ENCODE peak calls at places on chromosomes 11 and 22, in ten cellular contexts. One of them, this sample, is unnamed.

GRCh38 chr11:689630-690029 is 5.4 kb downstream of the DEAF1 start:
- DNase-seq in upper lobe of right lung: no peak
- DNase-seq in T-helper 2 cell: no peak
- DNase-seq in A549: no peak
- DNase-seq in T follicular helper cell: no peak
- DNase-seq in posterior vena cava: no peak
- DNase-seq in astrocyte: no peak
- DNase-seq in MV-4-11: no peak
- DNase-seq in caudate nucleus: no peak
- DNase-seq in NCI-H187: no peak
- DNase-seq in this sample: no peak

GRCh38 chr22:19689408-19689807 is 24.9 kb upstream of the SEPTIN5 start:
- DNase-seq in upper lobe of right lung: peak
- DNase-seq in T-helper 2 cell: no peak
- DNase-seq in A549: no peak
- DNase-seq in T follicular helper cell: no peak
- DNase-seq in posterior vena cava: peak
- DNase-seq in astrocyte: peak
- DNase-seq in MV-4-11: peak
- DNase-seq in caudate nucleus: no peak
- DNase-seq in NCI-H187: no peak
- DNase-seq in this sample: no peak

GRCh38 chr22:49968313-49968830 is 7.8 kb downstream of the PIM3 start:
- DNase-seq in upper lobe of right lung: peak
- DNase-seq in T-helper 2 cell: no peak
- DNase-seq in A549: no peak
- DNase-seq in T follicular helper cell: no peak
- DNase-seq in posterior vena cava: peak
- DNase-seq in astrocyte: no peak
- DNase-seq in MV-4-11: no peak
- DNase-seq in caudate nucleus: no peak
- DNase-seq in NCI-H187: no peak
- DNase-seq in this sample: no peak

GRCh38 chr22:37198290-37199102 is 10.4 kb upstream of the C1QTNF6 start:
- DNase-seq in upper lobe of right lung: peak
- DNase-seq in T-helper 2 cell: peak
- DNase-seq in A549: peak
- DNase-seq in T follicular helper cell: peak
- DNase-seq in posterior vena cava: peak
- DNase-seq in astrocyte: no peak
- DNase-seq in MV-4-11: peak
- DNase-seq in caudate nucleus: peak
- DNase-seq in NCI-H187: peak
- DNase-seq in this sample: peak

GRCh38 chr11:125123947-125124633 is 12.7 kb upstream of the TMEM218 start:
- DNase-seq in upper lobe of right lung: peak
- DNase-seq in T-helper 2 cell: no peak
- DNase-seq in A549: peak
- DNase-seq in T follicular helper cell: no peak
- DNase-seq in posterior vena cava: peak
- DNase-seq in astrocyte: peak
- DNase-seq in MV-4-11: peak
- DNase-seq in caudate nucleus: no peak
- DNase-seq in NCI-H187: peak
- DNase-seq in this sample: peak

GRCh38 chr22:30239421-30240405 is 6.8 kb downstream of the LIF start:
- DNase-seq in upper lobe of right lung: no peak
- DNase-seq in T-helper 2 cell: no peak
- DNase-seq in A549: no peak
- DNase-seq in T follicular helper cell: no peak
- DNase-seq in posterior vena cava: no peak
- DNase-seq in astrocyte: no peak
- DNase-seq in MV-4-11: no peak
- DNase-seq in caudate nucleus: no peak
- DNase-seq in NCI-H187: no peak
- DNase-seq in this sample: no peak

GRCh38 chr22:19631899-19632670 is 82.2 kb upstream of the SEPTIN5 start:
- DNase-seq in upper lobe of right lung: no peak
- DNase-seq in T-helper 2 cell: no peak
- DNase-seq in A549: peak
- DNase-seq in T follicular helper cell: no peak
- DNase-seq in posterior vena cava: peak
- DNase-seq in astrocyte: peak
- DNase-seq in MV-4-11: peak
- DNase-seq in caudate nucleus: no peak
- DNase-seq in NCI-H187: no peak
- DNase-seq in this sample: peak

GRCh38 chr11:10908215-10908990 is 50.5 kb upstream of the ZBED5 start:
- DNase-seq in upper lobe of right lung: no peak
- DNase-seq in T-helper 2 cell: no peak
- DNase-seq in A549: peak
- DNase-seq in T follicular helper cell: no peak
- DNase-seq in posterior vena cava: peak
- DNase-seq in astrocyte: peak
- DNase-seq in MV-4-11: no peak
- DNase-seq in caudate nucleus: no peak
- DNase-seq in NCI-H187: no peak
- DNase-seq in this sample: peak

GRCh38 chr11:10441021-10441523 is 14.0 kb upstream of the AMPD3 start:
- DNase-seq in upper lobe of right lung: no peak
- DNase-seq in T-helper 2 cell: no peak
- DNase-seq in A549: no peak
- DNase-seq in T follicular helper cell: no peak
- DNase-seq in posterior vena cava: no peak
- DNase-seq in astrocyte: no peak
- DNase-seq in MV-4-11: no peak
- DNase-seq in caudate nucleus: no peak
- DNase-seq in NCI-H187: no peak
- DNase-seq in this sample: peak

GRCh38 chr11:32244453-32244852 is 153.6 kb downstream of the RCN1 start:
- DNase-seq in upper lobe of right lung: no peak
- DNase-seq in T-helper 2 cell: no peak
- DNase-seq in A549: no peak
- DNase-seq in T follicular helper cell: no peak
- DNase-seq in posterior vena cava: no peak
- DNase-seq in astrocyte: no peak
- DNase-seq in MV-4-11: no peak
- DNase-seq in caudate nucleus: no peak
- DNase-seq in NCI-H187: no peak
- DNase-seq in this sample: no peak

GRCh38 chr11:73145986-73146575 is 4.0 kb upstream of the FCHSD2 start:
- DNase-seq in upper lobe of right lung: no peak
- DNase-seq in T-helper 2 cell: no peak
- DNase-seq in A549: no peak
- DNase-seq in T follicular helper cell: no peak
- DNase-seq in posterior vena cava: no peak
- DNase-seq in astrocyte: no peak
- DNase-seq in MV-4-11: no peak
- DNase-seq in caudate nucleus: no peak
- DNase-seq in NCI-H187: no peak
- DNase-seq in this sample: no peak

GRCh38 chr11:74282863-74283484 is 28.5 kb downstream of the P4HA3 start:
- DNase-seq in upper lobe of right lung: no peak
- DNase-seq in T-helper 2 cell: no peak
- DNase-seq in A549: peak
- DNase-seq in T follicular helper cell: no peak
- DNase-seq in posterior vena cava: no peak
- DNase-seq in astrocyte: no peak
- DNase-seq in MV-4-11: no peak
- DNase-seq in caudate nucleus: no peak
- DNase-seq in NCI-H187: no peak
- DNase-seq in this sample: peak

GRCh38 chr11:118892515-118892914 is 8.8 kb downstream of the CXCR5 start:
- DNase-seq in upper lobe of right lung: no peak
- DNase-seq in T-helper 2 cell: peak
- DNase-seq in A549: no peak
- DNase-seq in T follicular helper cell: peak
- DNase-seq in posterior vena cava: no peak
- DNase-seq in astrocyte: no peak
- DNase-seq in MV-4-11: no peak
- DNase-seq in caudate nucleus: no peak
- DNase-seq in NCI-H187: no peak
- DNase-seq in this sample: no peak

GRCh38 chr11:134312807-134313206 is 19.0 kb upstream of the GLB1L2 start:
- DNase-seq in upper lobe of right lung: no peak
- DNase-seq in T-helper 2 cell: no peak
- DNase-seq in A549: no peak
- DNase-seq in T follicular helper cell: no peak
- DNase-seq in posterior vena cava: no peak
- DNase-seq in astrocyte: no peak
- DNase-seq in MV-4-11: no peak
- DNase-seq in caudate nucleus: no peak
- DNase-seq in NCI-H187: no peak
- DNase-seq in this sample: no peak

GRCh38 chr11:119085523-119085878 is 820 bp downstream of the HMBS start:
- DNase-seq in upper lobe of right lung: no peak
- DNase-seq in T-helper 2 cell: no peak
- DNase-seq in A549: no peak
- DNase-seq in T follicular helper cell: no peak
- DNase-seq in posterior vena cava: no peak
- DNase-seq in astrocyte: peak
- DNase-seq in MV-4-11: no peak
- DNase-seq in caudate nucleus: no peak
- DNase-seq in NCI-H187: no peak
- DNase-seq in this sample: no peak

GRCh38 chr22:19757140-19757984 is 3.2 kb upstream of the TBX1 start:
- DNase-seq in upper lobe of right lung: no peak
- DNase-seq in T-helper 2 cell: no peak
- DNase-seq in A549: no peak
- DNase-seq in T follicular helper cell: no peak
- DNase-seq in posterior vena cava: no peak
- DNase-seq in astrocyte: no peak
- DNase-seq in MV-4-11: peak
- DNase-seq in caudate nucleus: no peak
- DNase-seq in NCI-H187: no peak
- DNase-seq in this sample: no peak

This sample was measured in EH.